ENCODE peak calls at places on chromosomes 1 and 21, in nine cellular contexts. K, S, F, I, X, J, W, P and Z are unnamed samples.

GRCh38 chr1:95061445-95062006 is 11.2 kb downstream of the ALG14 start:
- DNase-seq in K (no peak), S (no peak), F (no peak), I (no peak), X (no peak), J (no peak), W (no peak), P (no peak), Z (no peak)

GRCh38 chr1:94332952-94333351 is 85.2 kb upstream of the ABCD3 start:
- DNase-seq in K (no peak), S (no peak), F (no peak), I (no peak), X (no peak), J (no peak), W (no peak), P (no peak), Z (no peak)

GRCh38 chr21:41564871-41565281 is 56.9 kb upstream of the TMPRSS2 start:
- DNase-seq in K (peak), S (peak), F (no peak), I (peak), X (no peak), J (no peak), W (no peak), P (no peak), Z (no peak)

GRCh38 chr1:162200096-162200847 is 130.8 kb downstream of the NOS1AP start:
- DNase-seq in K (no peak), S (no peak), F (no peak), I (no peak), X (no peak), J (no peak), W (no peak), P (no peak), Z (no peak)

GRCh38 chr1:28756846-28757245 is 20.1 kb downstream of the YTHDF2 start:
- DNase-seq in K (no peak), S (no peak), F (no peak), I (no peak), X (no peak), J (no peak), W (no peak), P (no peak), Z (no peak)

GRCh38 chr1:94949681-94950661 is 23.1 kb upstream of the CNN3 start:
- DNase-seq in K (peak), S (peak), F (no peak), I (no peak), X (peak), J (no peak), W (no peak), P (no peak), Z (no peak)

GRCh38 chr1:155831279-155831976 is 25.6 kb downstream of the GON4L start:
- DNase-seq in K (no peak), S (no peak), F (no peak), I (no peak), X (no peak), J (no peak), W (no peak), P (no peak), Z (no peak)

GRCh38 chr1:46455951-46456350 is 33.7 kb upstream of the DMBX1 start:
- DNase-seq in K (no peak), S (no peak), F (no peak), I (no peak), X (no peak), J (no peak), W (no peak), P (no peak), Z (no peak)

GRCh38 chr1:197787056-197787455 is 11.8 kb upstream of the DENND1B start:
- DNase-seq in K (no peak), S (no peak), F (no peak), I (no peak), X (no peak), J (no peak), W (no peak), P (no peak), Z (no peak)

GRCh38 chr1:239616686-239617085 is 230.3 kb downstream of the CHRM3 start:
- DNase-seq in K (no peak), S (no peak), F (no peak), I (no peak), X (no peak), J (no peak), W (no peak), P (no peak), Z (no peak)

GRCh38 chr1:53134961-53135734 is 7.3 kb downstream of the SLC1A7 start:
- DNase-seq in K (no peak), S (no peak), F (no peak), I (no peak), X (no peak), J (no peak), W (no peak), P (no peak), Z (no peak)